ENCODE peak calls at places on chromosome 7, in eight cellular contexts. Q is AG09309; E is CD4-positive, alpha-beta T cell; T is psoas muscle; C is fibroblast of lung; N is AG10803; W is upper lobe of right lung; V is cardiac muscle cell. J is an unnamed sample.

GRCh38 chr7:34315032-34315431 is 343.0 kb upstream of the NPSR1 start:
- DNase-seq in Q (peak; percentile 68), E (no peak), T (no peak), C (peak; percentile 43), N (peak; percentile 96), W (no peak), V (peak; percentile 89), J (no peak)

GRCh38 chr7:69596723-69597277 is 1.5 kb upstream of the AUTS2 start:
- DNase-seq in Q (no peak), E (no peak), T (no peak), C (peak; percentile 14), N (peak; percentile 8), W (no peak), V (no peak), J (no peak)

GRCh38 chr7:39703143-39703542 is 79.8 kb downstream of the RALA start:
- DNase-seq in Q (no peak), E (no peak), T (no peak), C (no peak), N (no peak), W (no peak), V (peak; percentile 19), J (no peak)

GRCh38 chr7:29853072-29853471 is 46.8 kb downstream of the WIPF3 start:
- DNase-seq in Q (no peak), E (no peak), T (peak; percentile 84), C (no peak), N (no peak), W (no peak), V (no peak), J (no peak)

GRCh38 chr7:93055543-93056107 is 62.2 kb downstream of the SAMD9 start:
- DNase-seq in Q (no peak), E (no peak), T (no peak), C (peak; percentile 68), N (peak; percentile 47), W (no peak), V (peak; percentile 64), J (no peak)

GRCh38 chr7:13563257-13563656 is 426.2 kb downstream of the ETV1 start:
- DNase-seq in Q (no peak), E (no peak), T (no peak), C (no peak), N (no peak), W (no peak), V (no peak), J (no peak)

GRCh38 chr7:142452791-142453190 is 194.9 kb upstream of the PRSS58 start:
- DNase-seq in Q (no peak), E (no peak), T (no peak), C (no peak), N (no peak), W (no peak), V (no peak), J (no peak)

GRCh38 chr7:96052860-96053452 is 268.9 kb downstream of the SLC25A13 start:
- DNase-seq in Q (no peak), E (no peak), T (no peak), C (no peak), N (no peak), W (no peak), V (no peak), J (no peak)

GRCh38 chr7:83365746-83366145 is 203.1 kb upstream of the PCLO start:
- DNase-seq in Q (no peak), E (no peak), T (no peak), C (peak; percentile 38), N (no peak), W (no peak), V (peak; percentile 6), J (no peak)

GRCh38 chr7:83362786-83363185 is 200.1 kb upstream of the PCLO start:
- DNase-seq in Q (no peak), E (no peak), T (no peak), C (peak; percentile 36), N (no peak), W (no peak), V (no peak), J (no peak)

GRCh38 chr7:83366629-83367028 is 203.9 kb upstream of the PCLO start:
- DNase-seq in Q (no peak), E (no peak), T (no peak), C (peak; percentile 2), N (no peak), W (no peak), V (no peak), J (no peak)
- TF ChIP-seq CTCF in Q (no peak), E (no peak), T (no peak), C (no peak), N (no peak), W (no peak), V (no peak), J (peak; percentile 77)

GRCh38 chr7:137086896-137087295 is 218.4 kb downstream of the CHRM2 start:
- DNase-seq in Q (no peak), E (no peak), T (no peak), C (no peak), N (no peak), W (no peak), V (no peak), J (no peak)

GRCh38 chr7:137096607-137097006 is 228.2 kb downstream of the CHRM2 start:
- DNase-seq in Q (no peak), E (no peak), T (no peak), C (peak; percentile 17), N (peak; percentile 60), W (no peak), V (no peak), J (no peak)

GRCh38 chr7:137097111-137097510 is 228.7 kb downstream of the CHRM2 start:
- DNase-seq in Q (no peak), E (no peak), T (no peak), C (peak; percentile 18), N (peak; percentile 44), W (no peak), V (peak; percentile 62), J (no peak)

GRCh38 chr7:137093198-137093597 is 224.7 kb downstream of the CHRM2 start:
- DNase-seq in Q (no peak), E (no peak), T (no peak), C (no peak), N (no peak), W (no peak), V (no peak), J (no peak)

DNA sequence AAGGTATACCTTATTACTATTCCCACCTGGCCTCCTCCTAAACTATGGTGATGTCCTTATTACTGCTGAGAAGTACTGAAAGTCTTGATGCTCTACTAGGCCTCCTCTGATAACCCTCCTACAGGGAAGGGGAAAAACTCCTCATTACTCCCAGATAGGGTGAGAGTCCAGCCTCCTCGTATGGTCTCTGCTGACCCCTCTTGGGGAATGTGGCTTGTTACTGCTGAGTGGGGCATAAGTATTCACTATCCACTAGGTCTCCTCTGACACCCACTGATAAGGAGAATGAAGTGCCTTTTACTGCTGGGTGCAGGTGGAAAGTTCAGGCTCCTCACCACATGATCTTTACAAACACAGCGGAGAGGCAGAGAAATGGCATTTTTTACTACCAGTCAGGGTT is 222.9 kb downstream of the CHRM2 start:
- DNase-seq in Q (no peak), E (no peak), T (no peak), C (peak; percentile 52), N (no peak), W (no peak), V (peak; percentile 50), J (no peak)
- TF ChIP-seq CTCF in Q (peak; percentile 44), E (no peak), T (no peak), C (peak; percentile 15), N (peak; percentile 26), W (no peak), V (peak; percentile 46), J (peak; percentile 72)

GRCh38 chr7:130142654-130143333 is 62.4 kb downstream of the TMEM209 start:
- DNase-seq in Q (no peak), E (no peak), T (no peak), C (no peak), N (no peak), W (no peak), V (no peak), J (no peak)

GRCh38 chr7:130139193-130139950 is 65.8 kb downstream of the TMEM209 start:
- DNase-seq in Q (no peak), E (no peak), T (no peak), C (no peak), N (no peak), W (peak; percentile 70), V (no peak), J (no peak)

GRCh38 chr7:130140551-130141160 is 64.5 kb downstream of the TMEM209 start:
- DNase-seq in Q (no peak), E (no peak), T (peak; percentile 67), C (no peak), N (no peak), W (no peak), V (no peak), J (no peak)

GRCh38 chr7:130141858-130142653 is 63.1 kb downstream of the TMEM209 start:
- DNase-seq in Q (no peak), E (no peak), T (no peak), C (no peak), N (no peak), W (peak; percentile 70), V (peak; percentile 11), J (no peak)

DNA sequence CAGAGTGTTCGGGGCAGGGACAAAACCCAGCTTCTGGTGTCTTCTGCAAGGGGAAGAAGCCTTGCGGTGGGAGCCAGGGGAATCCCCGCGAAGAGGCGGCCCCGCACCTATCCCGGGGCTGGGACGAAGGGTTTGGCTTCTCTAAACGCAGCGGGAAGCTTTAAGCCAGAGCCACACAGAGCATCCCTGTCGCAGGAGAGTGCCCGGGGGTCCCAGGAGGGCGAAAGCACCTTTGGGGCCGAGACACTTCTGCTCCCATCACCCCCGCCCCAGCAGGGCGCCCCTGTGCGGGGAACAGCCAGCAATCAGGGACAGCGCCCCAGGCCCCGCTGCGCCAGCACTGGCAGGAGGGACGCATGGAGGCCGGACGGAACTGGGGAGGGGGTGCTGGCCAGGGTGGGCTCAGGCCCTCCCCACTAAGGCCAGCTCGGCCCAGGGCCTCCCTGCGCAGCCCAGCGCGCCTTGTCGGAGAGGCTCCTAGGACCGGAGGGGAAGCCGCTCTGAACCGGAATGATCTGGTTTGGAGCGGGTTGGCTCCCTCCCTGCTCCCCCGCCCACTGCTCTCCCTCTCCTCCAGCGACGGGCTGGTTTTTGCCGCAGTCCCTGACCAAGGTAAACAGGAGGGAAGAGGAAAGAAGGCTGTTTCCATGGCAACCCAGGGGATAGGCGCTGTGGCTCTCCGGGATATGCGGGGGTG is 63.9 kb downstream of the TMEM209 start:
- DNase-seq in Q (no peak), E (peak; percentile 14), T (peak; percentile 80), C (peak; percentile 81), N (peak; percentile 67), W (peak; percentile 92), V (peak; percentile 93), J (no peak)
- TF ChIP-seq CTCF in Q (no peak), E (no peak), T (no peak), C (no peak), N (no peak), W (no peak), V (peak; percentile 3), J (no peak)

DNA sequence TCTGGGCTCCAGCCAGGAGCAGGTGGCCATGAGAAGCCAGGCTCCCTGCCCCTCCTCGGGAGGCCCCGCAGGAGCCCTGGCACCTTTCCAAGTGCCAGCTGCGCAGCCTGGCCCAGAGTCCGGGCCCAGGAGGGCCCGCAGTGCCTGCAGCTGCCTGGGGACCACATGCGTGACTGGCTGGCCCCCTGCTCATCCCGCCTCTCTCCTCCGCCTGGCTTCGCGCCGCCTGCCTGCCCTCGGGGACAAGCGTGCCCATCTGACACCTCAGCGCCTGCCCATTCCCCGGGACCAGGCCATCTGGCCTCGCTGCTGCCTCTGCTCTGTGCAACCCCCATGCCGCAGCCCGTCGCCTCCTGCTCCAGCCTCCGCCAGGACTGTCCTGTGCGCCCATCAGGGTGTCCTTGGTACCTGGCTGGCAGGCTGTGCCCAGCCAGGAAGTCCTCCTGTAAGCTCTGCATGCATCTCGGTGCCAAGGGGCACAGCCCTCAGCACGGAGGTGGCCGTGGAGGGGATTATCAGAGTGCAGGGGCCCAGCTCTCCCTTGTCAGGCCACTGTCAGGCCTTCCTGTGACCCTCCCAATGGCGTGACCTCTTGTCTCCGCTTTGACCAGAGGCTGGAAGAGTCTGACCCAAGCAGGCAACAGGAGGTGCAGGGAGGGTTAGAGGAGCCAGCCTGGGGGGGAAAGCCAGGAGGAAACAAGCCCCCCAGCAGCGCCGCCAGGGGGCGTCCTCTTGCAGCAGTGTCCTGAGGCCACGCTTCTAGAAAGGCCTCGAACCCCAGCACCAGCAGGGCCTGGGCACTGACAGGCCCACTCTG is 50.5 kb downstream of the TMEM209 start:
- DNase-seq in Q (no peak), E (no peak), T (peak; percentile 70), C (no peak), N (no peak), W (no peak), V (no peak), J (no peak)
- TF ChIP-seq CTCF in Q (peak; percentile 34), E (no peak), T (no peak), C (no peak), N (peak; percentile 16), W (no peak), V (peak; percentile 37), J (peak; percentile 36)